ENCODE peak calls at places on chromosome 15, in eight cellular contexts. One of them, this sample, is unnamed.

GRCh38 chr15:44535509-44536297 is 1.2 kb upstream of the EIF3J start:
- DNase-seq in IMR-90: no peak
- DNase-seq in heart left ventricle: no peak
- DNase-seq in Peyer's patch: peak
- DNase-seq in upper lobe of left lung: peak
- DNase-seq in ovary: peak
- DNase-seq in brain microvascular endothelial cell: no peak
- DNase-seq in psoas muscle: no peak
- DNase-seq in this sample: peak

GRCh38 chr15:77402740-77403379 is 17.0 kb downstream of the PEAK1 start:
- DNase-seq in IMR-90: peak
- DNase-seq in heart left ventricle: no peak
- DNase-seq in Peyer's patch: no peak
- DNase-seq in upper lobe of left lung: no peak
- DNase-seq in ovary: no peak
- DNase-seq in brain microvascular endothelial cell: peak
- DNase-seq in psoas muscle: no peak
- DNase-seq in this sample: no peak

GRCh38 chr15:86620636-86621349 is 541.1 kb downstream of the AGBL1 start:
- DNase-seq in IMR-90: no peak
- DNase-seq in heart left ventricle: no peak
- DNase-seq in Peyer's patch: no peak
- DNase-seq in upper lobe of left lung: no peak
- DNase-seq in ovary: no peak
- DNase-seq in brain microvascular endothelial cell: no peak
- DNase-seq in psoas muscle: no peak
- DNase-seq in this sample: no peak

GRCh38 chr15:52164631-52165265 is 26.4 kb downstream of the GNB5 start:
- DNase-seq in IMR-90: peak
- DNase-seq in heart left ventricle: no peak
- DNase-seq in Peyer's patch: no peak
- DNase-seq in upper lobe of left lung: no peak
- DNase-seq in ovary: no peak
- DNase-seq in brain microvascular endothelial cell: no peak
- DNase-seq in psoas muscle: no peak
- DNase-seq in this sample: no peak

GRCh38 chr15:61383421-61383820 is 154.3 kb upstream of the RORA start:
- DNase-seq in IMR-90: peak
- DNase-seq in heart left ventricle: no peak
- DNase-seq in Peyer's patch: no peak
- DNase-seq in upper lobe of left lung: no peak
- DNase-seq in ovary: no peak
- DNase-seq in brain microvascular endothelial cell: peak
- DNase-seq in psoas muscle: no peak
- DNase-seq in this sample: no peak

GRCh38 chr15:32709295-32710033 is 8.3 kb upstream of the GREM1 start:
- DNase-seq in IMR-90: peak
- DNase-seq in heart left ventricle: no peak
- DNase-seq in Peyer's patch: no peak
- DNase-seq in upper lobe of left lung: no peak
- DNase-seq in ovary: no peak
- DNase-seq in brain microvascular endothelial cell: no peak
- DNase-seq in psoas muscle: no peak
- DNase-seq in this sample: no peak

GRCh38 chr15:73196113-73196512 is 143.8 kb downstream of the NEO1 start:
- DNase-seq in IMR-90: peak
- DNase-seq in heart left ventricle: no peak
- DNase-seq in Peyer's patch: no peak
- DNase-seq in upper lobe of left lung: no peak
- DNase-seq in ovary: no peak
- DNase-seq in brain microvascular endothelial cell: no peak
- DNase-seq in psoas muscle: no peak
- DNase-seq in this sample: no peak

GRCh38 chr15:53072077-53072476 is 281.9 kb upstream of the ONECUT1 start:
- DNase-seq in IMR-90: peak
- DNase-seq in heart left ventricle: no peak
- DNase-seq in Peyer's patch: peak
- DNase-seq in upper lobe of left lung: peak
- DNase-seq in ovary: no peak
- DNase-seq in brain microvascular endothelial cell: peak
- DNase-seq in psoas muscle: peak
- DNase-seq in this sample: peak

GRCh38 chr15:36468746-36469145 is 110.7 kb upstream of the CDIN1 start:
- DNase-seq in IMR-90: peak
- DNase-seq in heart left ventricle: peak
- DNase-seq in Peyer's patch: no peak
- DNase-seq in upper lobe of left lung: peak
- DNase-seq in ovary: no peak
- DNase-seq in brain microvascular endothelial cell: peak
- DNase-seq in psoas muscle: no peak
- DNase-seq in this sample: peak

GRCh38 chr15:53586815-53587214 is 172.6 kb downstream of the WDR72 start:
- DNase-seq in IMR-90: no peak
- DNase-seq in heart left ventricle: no peak
- DNase-seq in Peyer's patch: peak
- DNase-seq in upper lobe of left lung: peak
- DNase-seq in ovary: no peak
- DNase-seq in brain microvascular endothelial cell: peak
- DNase-seq in psoas muscle: no peak
- DNase-seq in this sample: no peak

GRCh38 chr15:32651229-32651837 is 9.8 kb downstream of the SCG5 start:
- DNase-seq in IMR-90: peak
- DNase-seq in heart left ventricle: no peak
- DNase-seq in Peyer's patch: no peak
- DNase-seq in upper lobe of left lung: peak
- DNase-seq in ovary: peak
- DNase-seq in brain microvascular endothelial cell: peak
- DNase-seq in psoas muscle: peak
- DNase-seq in this sample: peak

GRCh38 chr15:72939855-72940631 is 112.2 kb upstream of the NEO1 start:
- DNase-seq in IMR-90: no peak
- DNase-seq in heart left ventricle: no peak
- DNase-seq in Peyer's patch: no peak
- DNase-seq in upper lobe of left lung: no peak
- DNase-seq in ovary: no peak
- DNase-seq in brain microvascular endothelial cell: no peak
- DNase-seq in psoas muscle: no peak
- DNase-seq in this sample: no peak

GRCh38 chr15:76866716-76867321 is 38.3 kb downstream of the SCAPER start:
- DNase-seq in IMR-90: peak
- DNase-seq in heart left ventricle: no peak
- DNase-seq in Peyer's patch: no peak
- DNase-seq in upper lobe of left lung: no peak
- DNase-seq in ovary: no peak
- DNase-seq in brain microvascular endothelial cell: peak
- DNase-seq in psoas muscle: no peak
- DNase-seq in this sample: peak

GRCh38 chr15:73681073-73681472 is 3.1 kb upstream of the CD276 start:
- DNase-seq in IMR-90: no peak
- DNase-seq in heart left ventricle: no peak
- DNase-seq in Peyer's patch: no peak
- DNase-seq in upper lobe of left lung: no peak
- DNase-seq in ovary: no peak
- DNase-seq in brain microvascular endothelial cell: no peak
- DNase-seq in psoas muscle: no peak
- DNase-seq in this sample: no peak

GRCh38 chr15:56243117-56243773 is 434 bp downstream of the RFX7 start:
- DNase-seq in IMR-90: peak
- DNase-seq in heart left ventricle: peak
- DNase-seq in Peyer's patch: peak
- DNase-seq in upper lobe of left lung: peak
- DNase-seq in ovary: peak
- DNase-seq in brain microvascular endothelial cell: no peak
- DNase-seq in psoas muscle: peak
- DNase-seq in this sample: peak

GRCh38 chr15:71003314-71003713 is 110.7 kb downstream of the LRRC49 start:
- DNase-seq in IMR-90: peak
- DNase-seq in heart left ventricle: no peak
- DNase-seq in Peyer's patch: no peak
- DNase-seq in upper lobe of left lung: no peak
- DNase-seq in ovary: no peak
- DNase-seq in brain microvascular endothelial cell: peak
- DNase-seq in psoas muscle: no peak
- DNase-seq in this sample: no peak

GRCh38 chr15:78312551-78312950 is 13.1 kb upstream of the SKIC8 start:
- DNase-seq in IMR-90: no peak
- DNase-seq in heart left ventricle: peak
- DNase-seq in Peyer's patch: no peak
- DNase-seq in upper lobe of left lung: no peak
- DNase-seq in ovary: peak
- DNase-seq in brain microvascular endothelial cell: no peak
- DNase-seq in psoas muscle: no peak
- DNase-seq in this sample: no peak

GRCh38 chr15:81184188-81184587 is 12.5 kb upstream of the IL16 start:
- DNase-seq in IMR-90: peak
- DNase-seq in heart left ventricle: no peak
- DNase-seq in Peyer's patch: no peak
- DNase-seq in upper lobe of left lung: peak
- DNase-seq in ovary: no peak
- DNase-seq in brain microvascular endothelial cell: no peak
- DNase-seq in psoas muscle: peak
- DNase-seq in this sample: no peak

GRCh38 chr15:58392611-58393161 is 39.1 kb upstream of the LIPC start:
- DNase-seq in IMR-90: no peak
- DNase-seq in heart left ventricle: no peak
- DNase-seq in Peyer's patch: no peak
- DNase-seq in upper lobe of left lung: no peak
- DNase-seq in ovary: no peak
- DNase-seq in brain microvascular endothelial cell: no peak
- DNase-seq in psoas muscle: no peak
- DNase-seq in this sample: no peak

GRCh38 chr15:36810656-36811449 is 231.4 kb downstream of the CDIN1 start:
- DNase-seq in IMR-90: no peak
- DNase-seq in heart left ventricle: no peak
- DNase-seq in Peyer's patch: no peak
- DNase-seq in upper lobe of left lung: no peak
- DNase-seq in ovary: no peak
- DNase-seq in brain microvascular endothelial cell: no peak
- DNase-seq in psoas muscle: no peak
- DNase-seq in this sample: no peak

GRCh38 chr15:83275412-83275811 is 9.1 kb downstream of the BNC1 start:
- DNase-seq in IMR-90: no peak
- DNase-seq in heart left ventricle: no peak
- DNase-seq in Peyer's patch: no peak
- DNase-seq in upper lobe of left lung: no peak
- DNase-seq in ovary: no peak
- DNase-seq in brain microvascular endothelial cell: no peak
- DNase-seq in psoas muscle: no peak
- DNase-seq in this sample: no peak

GRCh38 chr15:84797212-84797611 is 19.9 kb upstream of the ALPK3 start:
- DNase-seq in IMR-90: peak
- DNase-seq in heart left ventricle: no peak
- DNase-seq in Peyer's patch: no peak
- DNase-seq in upper lobe of left lung: no peak
- DNase-seq in ovary: no peak
- DNase-seq in brain microvascular endothelial cell: peak
- DNase-seq in psoas muscle: no peak
- DNase-seq in this sample: no peak

GRCh38 chr15:29857196-29857595 is 34.9 kb upstream of the TJP1 start:
- DNase-seq in IMR-90: peak
- DNase-seq in heart left ventricle: no peak
- DNase-seq in Peyer's patch: no peak
- DNase-seq in upper lobe of left lung: no peak
- DNase-seq in ovary: no peak
- DNase-seq in brain microvascular endothelial cell: no peak
- DNase-seq in psoas muscle: no peak
- DNase-seq in this sample: no peak

GRCh38 chr15:33292718-33293307 is 18.0 kb upstream of the RYR3 start:
- DNase-seq in IMR-90: peak
- DNase-seq in heart left ventricle: peak
- DNase-seq in Peyer's patch: no peak
- DNase-seq in upper lobe of left lung: peak
- DNase-seq in ovary: peak
- DNase-seq in brain microvascular endothelial cell: peak
- DNase-seq in psoas muscle: peak
- DNase-seq in this sample: peak

DNA sequence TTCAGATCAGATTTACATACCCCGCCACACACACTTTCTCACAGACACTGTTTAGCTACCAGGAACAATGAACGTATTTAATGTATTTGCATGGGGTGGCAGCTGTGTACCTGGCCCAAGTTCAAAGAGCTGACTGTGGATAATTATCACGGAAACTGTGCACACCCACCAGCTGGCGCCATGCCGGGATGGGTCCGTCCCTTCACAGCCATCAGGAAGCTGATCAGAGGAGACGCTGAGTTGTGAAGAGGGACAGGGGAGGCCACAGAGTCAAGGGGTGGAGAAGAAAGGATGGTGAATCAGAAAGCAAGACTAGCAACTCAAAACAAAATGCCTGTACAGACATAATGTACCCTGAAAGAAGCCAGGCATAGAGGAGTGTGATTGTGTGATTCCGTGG is 13.1 kb upstream of the PLA2G4D start:
- DNase-seq in IMR-90: no peak
- DNase-seq in heart left ventricle: no peak
- DNase-seq in Peyer's patch: peak
- DNase-seq in upper lobe of left lung: no peak
- DNase-seq in ovary: no peak
- DNase-seq in brain microvascular endothelial cell: no peak
- DNase-seq in psoas muscle: no peak
- DNase-seq in this sample: no peak
- H3K27ac ChIP-seq in IMR-90: no peak
- H3K27ac ChIP-seq in heart left ventricle: no peak
- H3K27ac ChIP-seq in Peyer's patch: peak
- H3K27ac ChIP-seq in upper lobe of left lung: no peak
- H3K27ac ChIP-seq in ovary: no peak
- H3K27ac ChIP-seq in brain microvascular endothelial cell: no peak
- H3K27ac ChIP-seq in psoas muscle: no peak
- H3K27ac ChIP-seq in this sample: no peak

GRCh38 chr15:63826513-63826912 is 7.2 kb downstream of the HERC1 start:
- DNase-seq in IMR-90: peak
- DNase-seq in heart left ventricle: no peak
- DNase-seq in Peyer's patch: no peak
- DNase-seq in upper lobe of left lung: no peak
- DNase-seq in ovary: no peak
- DNase-seq in brain microvascular endothelial cell: peak
- DNase-seq in psoas muscle: no peak
- DNase-seq in this sample: no peak
- TF ChIP-seq CTCF in IMR-90: peak
- TF ChIP-seq CTCF in heart left ventricle: peak
- TF ChIP-seq CTCF in Peyer's patch: no peak
- TF ChIP-seq CTCF in upper lobe of left lung: no peak
- TF ChIP-seq CTCF in ovary: no peak
- TF ChIP-seq CTCF in brain microvascular endothelial cell: peak
- TF ChIP-seq CTCF in psoas muscle: peak
- TF ChIP-seq CTCF in this sample: no peak

GRCh38 chr15:96183927-96184266 is 146.6 kb upstream of the NR2F2 start:
- DNase-seq in IMR-90: no peak
- DNase-seq in heart left ventricle: no peak
- DNase-seq in Peyer's patch: no peak
- DNase-seq in upper lobe of left lung: no peak
- DNase-seq in ovary: no peak
- DNase-seq in brain microvascular endothelial cell: no peak
- DNase-seq in psoas muscle: no peak
- DNase-seq in this sample: no peak
- H3K27ac ChIP-seq in IMR-90: no peak
- H3K27ac ChIP-seq in heart left ventricle: no peak
- H3K27ac ChIP-seq in Peyer's patch: peak
- H3K27ac ChIP-seq in upper lobe of left lung: no peak
- H3K27ac ChIP-seq in ovary: no peak
- H3K27ac ChIP-seq in brain microvascular endothelial cell: no peak
- H3K27ac ChIP-seq in psoas muscle: no peak
- H3K27ac ChIP-seq in this sample: no peak

GRCh38 chr15:67164811-67165652 is 89.4 kb downstream of the AAGAB start:
- DNase-seq in IMR-90: peak
- DNase-seq in heart left ventricle: peak
- DNase-seq in Peyer's patch: no peak
- DNase-seq in upper lobe of left lung: peak
- DNase-seq in ovary: peak
- DNase-seq in brain microvascular endothelial cell: peak
- DNase-seq in psoas muscle: no peak
- DNase-seq in this sample: no peak
- TF ChIP-seq CTCF in IMR-90: no peak
- TF ChIP-seq CTCF in heart left ventricle: peak
- TF ChIP-seq CTCF in Peyer's patch: no peak
- TF ChIP-seq CTCF in upper lobe of left lung: peak
- TF ChIP-seq CTCF in ovary: no peak
- TF ChIP-seq CTCF in brain microvascular endothelial cell: peak
- TF ChIP-seq CTCF in psoas muscle: no peak
- TF ChIP-seq CTCF in this sample: no peak

This sample was measured in RWPE1.